ENCODE peak calls at places on chromosomes 7 and 10, in seven cellular contexts. M, C, E, T, Q, L and X are unnamed samples.

GRCh38 chr10:34739915-34740314 is 75.2 kb downstream of the PARD3 start:
- DNase-seq in E (no peak), T (peak; percentile 40), C (peak; percentile 91), M (no peak), Q (no peak), L (no peak), X (peak; percentile 77)

GRCh38 chr7:114102996-114103395 is 184.2 kb upstream of the PPP1R3A start:
- DNase-seq in E (no peak), T (no peak), C (no peak), Q (no peak), L (no peak), M (no peak), X (no peak)

GRCh38 chr7:74233655-74234280 is 20.4 kb downstream of the RFC2 start:
- DNase-seq in T (no peak), C (peak; percentile 99), Q (no peak), L (no peak), M (no peak), E (no peak), X (no peak)

GRCh38 chr10:72449842-72450495 is 95.2 kb upstream of the DNAJB12 start:
- DNase-seq in T (no peak), E (no peak), M (no peak), C (no peak), L (no peak), Q (no peak), X (no peak)

GRCh38 chr10:129467346-129468119 is 492 bp downstream of the MGMT start:
- DNase-seq in E (no peak), M (no peak), L (peak; percentile 59), C (peak; percentile 4), Q (no peak), T (no peak), X (no peak)

GRCh38 chr10:43955978-43956377 is 307.3 kb upstream of the ZNF32 start:
- DNase-seq in Q (no peak), T (no peak), E (no peak), C (no peak), L (no peak), M (no peak), X (no peak)

GRCh38 chr10:96743988-96744585 is 23.8 kb upstream of the PIK3AP1 start:
- DNase-seq in Q (peak; percentile 9), T (no peak), M (no peak), E (no peak), C (peak; percentile 29), L (peak; percentile 55), X (no peak)

GRCh38 chr10:60963441-60964256 is 19.7 kb upstream of the RHOBTB1 start:
- DNase-seq in E (no peak), C (peak; percentile 72), M (no peak), T (no peak), Q (no peak), L (no peak), X (no peak)

GRCh38 chr7:121366852-121367431 is 29.2 kb downstream of the FAM3C start:
- DNase-seq in E (peak; percentile 61), C (peak; percentile 48), M (no peak), Q (peak; percentile 43), L (peak; percentile 74), T (no peak), X (no peak)

GRCh38 chr7:977326-978048 is 2.1 kb upstream of the COX19 start:
- DNase-seq in L (no peak), M (no peak), C (peak; percentile 46), T (no peak), Q (no peak), E (no peak), X (no peak)

GRCh38 chr7:150379590-150380379 is 655 bp downstream of the ZNF775 start:
- DNase-seq in Q (no peak), C (no peak), T (no peak), E (no peak), L (peak; percentile 62), M (no peak), X (no peak)

GRCh38 chr7:19665399-19666008 is 43.3 kb downstream of the POLR1F start:
- DNase-seq in E (peak; percentile 7), M (no peak), L (peak; percentile 68), Q (no peak), C (peak; percentile 50), T (no peak), X (no peak)

GRCh38 chr10:34254596-34254995 is 560.5 kb downstream of the PARD3 start:
- DNase-seq in L (no peak), C (peak; percentile 48), M (no peak), Q (no peak), E (no peak), T (no peak), X (no peak)

GRCh38 chr7:50449881-50450690 is at the start of gene FIGNL1:
- DNase-seq in E (peak; percentile 87), L (peak; percentile 96), T (peak; percentile 82), Q (peak; percentile 81), M (no peak), C (peak; percentile 68), X (peak; percentile 92)

GRCh38 chr10:61825001-61825400 is 76.5 kb upstream of the ARID5B start:
- DNase-seq in E (no peak), C (no peak), M (no peak), Q (no peak), L (no peak), T (no peak), X (no peak)

DNA sequence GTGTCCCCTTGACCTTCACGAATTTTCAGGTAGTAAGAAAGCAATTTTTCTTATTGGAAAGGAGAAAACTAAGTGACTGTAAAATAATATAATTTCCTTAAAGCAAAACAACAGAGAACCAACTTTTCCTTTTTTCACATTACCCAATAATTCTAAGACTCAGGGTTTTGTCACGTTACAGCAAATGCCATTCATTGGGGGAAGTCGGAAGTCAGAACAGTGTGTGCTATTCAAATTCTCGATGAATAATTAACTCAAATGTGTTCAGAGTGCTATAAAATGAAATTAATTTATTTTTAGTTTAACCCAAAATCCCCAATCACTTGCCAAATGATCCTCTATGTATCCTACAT is 40.0 kb downstream of the DIP2C start:
- DNase-seq in Q (no peak), C (no peak), L (no peak), E (no peak), M (no peak), T (no peak), X (no peak)
- H3K4me3 ChIP-seq in Q (no peak overlapping the region), C (no peak overlapping the region), L (no peak overlapping the region), E (no peak overlapping the region), M (no peak overlapping the region), T (no peak overlapping the region), X (no peak overlapping the region)

GRCh38 chr10:17538941-17539340 is 78.2 kb downstream of the HACD1 start:
- DNase-seq in Q (no peak), C (no peak), L (no peak), E (no peak), M (no peak), T (no peak), X (no peak)

GRCh38 chr10:17547026-17547425 is 70.1 kb downstream of the HACD1 start:
- DNase-seq in T (no peak), L (no peak), Q (no peak), M (no peak), C (no peak), E (no peak), X (no peak)

GRCh38 chr10:17548786-17549185 is 68.4 kb downstream of the HACD1 start:
- DNase-seq in Q (no peak), C (peak; percentile 50), M (no peak), L (no peak), T (no peak), E (no peak), X (no peak)

GRCh38 chr10:17548162-17548561 is 69.0 kb downstream of the HACD1 start:
- DNase-seq in E (no peak), T (no peak), M (no peak), L (no peak), Q (no peak), C (no peak), X (no peak)

GRCh38 chr10:17544465-17544864 is 72.7 kb downstream of the HACD1 start:
- DNase-seq in M (no peak), Q (no peak), L (no peak), E (no peak), C (peak; percentile 32), T (no peak), X (no peak)
- H3K9me3 ChIP-seq in M (no peaks in the 10 kb centered on the region), Q (no peaks in the 10 kb centered on the region), L (no peaks in the 10 kb centered on the region), E (no peaks in the 10 kb centered on the region), C (no peaks in the 10 kb centered on the region), T (peaks cover 3% of the 10 kb centered on the region), X (no peaks in the 10 kb centered on the region)

DNA sequence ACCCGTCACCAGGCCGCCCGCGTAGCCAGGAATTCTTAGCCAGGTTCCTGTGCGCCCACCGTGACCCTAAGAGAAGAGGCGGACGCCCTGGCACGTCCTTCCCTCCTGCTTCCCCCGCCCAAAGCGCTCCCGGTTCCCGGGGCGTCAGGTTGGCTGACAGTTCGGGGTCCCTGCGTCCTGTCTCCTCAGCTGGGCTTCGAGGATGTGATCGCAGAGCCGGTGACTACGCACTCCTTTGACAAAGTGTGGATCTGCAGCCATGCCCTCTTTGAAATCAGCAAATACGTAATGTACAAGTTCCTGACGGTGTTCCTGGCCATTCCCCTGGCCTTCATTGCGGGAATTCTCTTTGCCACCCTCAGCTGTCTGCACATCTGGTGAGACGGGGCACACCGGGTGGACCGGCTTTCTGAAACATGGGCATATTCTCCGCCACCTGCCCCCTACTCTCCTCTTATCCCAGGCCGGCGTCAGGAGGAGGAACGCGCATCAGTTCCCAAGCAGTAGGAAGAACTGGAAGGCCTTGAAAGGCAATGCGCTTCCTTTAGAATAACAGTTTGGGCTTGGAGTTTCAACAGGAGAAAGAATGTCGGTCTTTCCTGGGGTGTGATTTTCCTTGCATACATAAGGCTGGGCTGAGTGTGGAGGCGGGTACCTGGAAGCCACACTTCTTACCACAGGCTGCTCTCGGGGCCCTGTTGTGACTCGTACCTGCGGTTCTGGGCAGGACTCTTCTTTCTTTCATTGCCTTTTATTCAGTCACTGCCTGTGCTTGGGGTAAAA is 724 bp downstream of the CAV2 start:
- DNase-seq in L (no peak), Q (no peak), M (peak; percentile 63), C (peak; percentile 50), T (peak; percentile 37), E (no peak), X (peak; percentile 67)
- H3K4me3 ChIP-seq in L (no peak overlapping the region), Q (peak overlapping the region; percentile 15), M (peak overlapping the region; percentile 92), C (peak overlapping the region; percentile 88), T (peak overlapping the region; percentile 91), E (peak overlapping the region; percentile 47), X (peak overlapping the region; percentile 67)

GRCh38 chr7:153398789-153399553 is 639.4 kb downstream of the ACTR3B start:
- DNase-seq in C (no peak), E (no peak), M (no peak), Q (no peak), T (no peak), L (no peak), X (no peak)

GRCh38 chr7:153397459-153397858 is 637.9 kb downstream of the ACTR3B start:
- DNase-seq in C (no peak), T (no peak), Q (no peak), M (no peak), E (no peak), L (no peak), X (no peak)

GRCh38 chr7:153399554-153399940 is 640.0 kb downstream of the ACTR3B start:
- DNase-seq in M (no peak), Q (no peak), C (no peak), T (no peak), L (no peak), E (no peak), X (no peak)

GRCh38 chr7:153397906-153398305 is 638.4 kb downstream of the ACTR3B start:
- DNase-seq in C (no peak), E (no peak), L (no peak), Q (no peak), M (no peak), T (no peak), X (no peak)

DNA sequence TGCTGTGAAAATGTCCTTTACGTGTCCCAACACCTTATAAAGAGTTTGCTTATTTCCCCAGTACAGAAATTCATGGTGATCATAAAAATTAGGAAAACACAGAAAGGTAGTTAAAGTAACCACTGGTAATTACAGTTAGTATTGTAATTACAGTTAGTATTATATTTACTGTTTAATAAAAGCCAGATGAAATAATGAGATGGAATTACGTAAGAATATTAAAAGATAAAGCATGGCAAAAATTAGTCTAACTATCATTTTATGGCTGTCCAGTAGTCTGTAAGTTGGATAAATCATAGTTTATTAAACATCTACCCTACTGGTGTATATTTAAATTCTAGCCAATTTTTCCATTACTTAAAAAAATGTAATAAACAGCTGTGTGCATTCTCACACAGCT is 638.8 kb downstream of the ACTR3B start:
- DNase-seq in C (no peak), E (no peak), T (no peak), Q (no peak), M (no peak), L (no peak), X (no peak)
- H3K9me3 ChIP-seq in C (peaks cover 38% of the 10 kb centered on the region), E (no peaks in the 10 kb centered on the region), T (peaks cover 15% of the 10 kb centered on the region), Q (no peaks in the 10 kb centered on the region), M (no peaks in the 10 kb centered on the region), L (peaks cover 6% of the 10 kb centered on the region), X (no peaks in the 10 kb centered on the region)